ENCODE peak calls at places on chromosomes 12 and 14, in nine cellular contexts. Z is neural progenitor cell; O is Panc1; M is right lobe of liver; R is PC-3; Q is colonic mucosa; J is naive thymus-derived CD4-positive, alpha-beta T cell; W is CD4-positive, CD25-positive, alpha-beta regulatory T cell; H is right atrium auricular region. F is an unnamed sample. For H3K36me3, the result is how much of the 10 kb centered on the place peaks cover.

GRCh38 chr14:51333901-51334432 is 93.9 kb downstream of the TMX1 start:
- DNase-seq in M (no peak), O (no peak), R (no peak), Q (no peak), Z (no peak), J (no peak), H (no peak), W (no peak), F (no peak)

GRCh38 chr14:86013663-86014062 is 483.7 kb downstream of the FLRT2 start:
- DNase-seq in H (no peak), Z (no peak), Q (no peak), W (no peak), J (no peak), O (no peak), R (peak), M (no peak), F (no peak)

GRCh38 chr12:113886721-113887120 is 79.4 kb downstream of the RBM19 start:
- DNase-seq in Z (no peak), R (no peak), M (no peak), W (no peak), Q (no peak), J (no peak), H (no peak), O (no peak), F (no peak)

GRCh38 chr12:10307630-10308029 is at the start of gene KLRD1:
- DNase-seq in J (no peak), W (no peak), M (no peak), H (no peak), Z (no peak), R (no peak), O (no peak), Q (no peak), F (no peak)

GRCh38 chr12:113909776-113910420 is 56.2 kb downstream of the RBM19 start:
- DNase-seq in J (no peak), O (no peak), W (no peak), H (no peak), R (no peak), Q (no peak), Z (no peak), M (no peak), F (no peak)

GRCh38 chr12:72081787-72082186 is 143.1 kb downstream of the TPH2 start:
- DNase-seq in O (no peak), J (no peak), R (no peak), W (no peak), Q (no peak), H (no peak), M (no peak), Z (peak), F (no peak)

GRCh38 chr14:22131749-22132476 is 457.1 kb downstream of the DAD1 start:
- DNase-seq in R (peak), M (no peak), Z (peak), W (peak), O (no peak), Q (peak), J (no peak), H (no peak), F (no peak)

GRCh38 chr12:71958457-71958856 is 19.8 kb downstream of the TPH2 start:
- DNase-seq in R (no peak), M (no peak), Q (no peak), H (no peak), Z (no peak), J (no peak), O (no peak), W (no peak), F (no peak)

GRCh38 chr12:9947674-9948073 is 15.5 kb upstream of the CLEC2A start:
- DNase-seq in J (no peak), Q (no peak), W (no peak), Z (no peak), O (no peak), M (no peak), H (no peak), R (no peak), F (no peak)

GRCh38 chr12:56521590-56522371 is at the start of gene RBMS2:
- DNase-seq in H (peak), R (peak), J (peak), W (peak), O (no peak), Q (peak), Z (peak), M (peak), F (peak)

GRCh38 chr12:69994593-69995222 is 169.7 kb downstream of the MYRFL start:
- DNase-seq in Q (peak), W (no peak), H (no peak), J (no peak), R (no peak), Z (no peak), M (no peak), O (no peak), F (peak)

GRCh38 chr12:20493924-20494323 is 125.6 kb downstream of the PDE3A start:
- DNase-seq in Q (no peak), R (peak), W (no peak), H (no peak), M (no peak), O (no peak), Z (no peak), J (no peak), F (no peak)

GRCh38 chr14:77133718-77134338 is 7.8 kb downstream of the ZDHHC22 start:
- DNase-seq in R (peak), Z (peak), M (peak), H (no peak), J (peak), W (peak), O (no peak), Q (peak), F (no peak)

GRCh38 chr12:62758216-62758615 is 176.7 kb downstream of the PPM1H start:
- DNase-seq in W (peak), H (no peak), Z (no peak), R (peak), J (no peak), O (no peak), M (no peak), Q (no peak), F (no peak)

GRCh38 chr14:103551338-103551762 is 11.1 kb downstream of the BAG5 start:
- DNase-seq in H (peak), Q (no peak), Z (no peak), J (no peak), W (no peak), M (peak), R (no peak), O (no peak), F (no peak)

GRCh38 chr14:88420187-88420586 is 34.7 kb downstream of the SPATA7 start:
- DNase-seq in Q (no peak), J (no peak), Z (no peak), R (no peak), M (no peak), W (no peak), O (no peak), H (no peak), F (no peak)

GRCh38 chr14:88682495-88683114 is 110.1 kb downstream of the EML5 start:
- DNase-seq in O (no peak), J (no peak), R (no peak), M (no peak), H (no peak), Q (no peak), W (no peak), Z (peak), F (no peak)

GRCh38 chr14:103026988-103027387 is 30.4 kb downstream of the CDC42BPB start:
- DNase-seq in H (no peak), Z (no peak), M (no peak), O (no peak), W (no peak), R (peak), J (no peak), Q (peak), F (no peak)

GRCh38 chr12:124481257-124481750 is 86.1 kb downstream of the NCOR2 start:
- DNase-seq in J (no peak), M (peak), Z (no peak), W (no peak), H (no peak), R (peak), O (no peak), Q (no peak), F (no peak)
- H3K36me3 ChIP-seq in J (under half), M (under half), Z (under half), W (under half), H (under half), R (under half), O (under half), Q (under half), F (under half)

GRCh38 chr12:53590661-53591060 is 35.5 kb downstream of the ATF7 start:
- DNase-seq in J (no peak), M (no peak), Z (no peak), O (no peak), W (no peak), R (no peak), Q (no peak), H (no peak), F (no peak)
- H3K27ac ChIP-seq in J (no peak), M (no peak), Z (no peak), O (no peak), W (no peak), R (no peak), Q (peak), H (peak), F (no peak)

GRCh38 chr12:65171870-65172269 is 2.5 kb downstream of the LEMD3 start:
- DNase-seq in M (no peak), Z (no peak), O (no peak), W (peak), R (peak), Q (no peak), H (no peak), J (peak), F (no peak)
- H3K4me3 ChIP-seq in M (peak), Z (no peak), O (peak), W (peak), R (peak), Q (peak), H (peak), J (peak), F (peak)

GRCh38 chr12:96301732-96302131 is 98.5 kb downstream of the CDK17 start:
- DNase-seq in M (no peak), J (no peak), Z (no peak), Q (no peak), H (no peak), R (no peak), W (no peak), O (no peak), F (no peak)

GRCh38 chr12:96302706-96303310 is 97.4 kb downstream of the CDK17 start:
- DNase-seq in M (no peak), W (no peak), O (no peak), H (no peak), J (no peak), Z (no peak), R (no peak), Q (no peak), F (no peak)

GRCh38 chr12:96297504-96297903 is 102.7 kb downstream of the CDK17 start:
- DNase-seq in W (no peak), H (no peak), Z (no peak), O (no peak), J (no peak), R (no peak), Q (no peak), M (no peak), F (no peak)

GRCh38 chr12:96303656-96304055 is 96.6 kb downstream of the CDK17 start:
- DNase-seq in O (no peak), J (no peak), M (no peak), R (no peak), H (no peak), W (no peak), Q (no peak), Z (no peak), F (no peak)

DNA sequence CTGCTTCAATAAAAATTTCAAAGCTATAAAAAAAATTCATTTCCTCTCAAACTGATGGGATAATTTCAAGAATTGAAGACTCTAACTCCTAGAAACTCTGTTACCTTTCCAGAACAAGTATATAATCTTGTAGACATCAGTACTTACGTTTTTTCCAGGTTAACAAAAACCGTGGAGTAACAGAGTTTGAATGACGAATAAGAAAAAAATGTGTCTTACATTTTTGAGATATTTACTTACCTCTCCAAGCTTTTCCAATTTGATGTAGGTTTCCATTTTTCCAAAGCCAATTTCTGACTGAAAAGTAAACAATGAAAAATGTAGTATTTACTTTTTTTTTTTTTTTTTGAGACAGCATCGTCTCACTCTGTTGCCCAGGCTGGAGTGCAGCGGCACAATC is 100.2 kb downstream of the CDK17 start:
- DNase-seq in Q (no peak), W (no peak), O (no peak), Z (no peak), M (no peak), H (no peak), R (peak), J (no peak), F (no peak)
- H3K36me3 ChIP-seq in Q (under half), W (under half), O (under half), Z (under half), M (under half), H (under half), R (under half), J (under half), F (under half)

GRCh38 chr14:61489002-61489401 is 167.6 kb downstream of the PRKCH start:
- DNase-seq in H (no peak), J (no peak), Z (no peak), W (no peak), R (no peak), O (no peak), M (no peak), Q (no peak), F (no peak)

GRCh38 chr14:61491224-61491623 is 169.8 kb downstream of the PRKCH start:
- DNase-seq in J (no peak), O (no peak), W (no peak), Q (no peak), Z (no peak), H (no peak), R (peak), M (no peak), F (peak)

GRCh38 chr14:61489527-61489926 is 168.1 kb downstream of the PRKCH start:
- DNase-seq in Z (no peak), H (no peak), R (no peak), O (no peak), W (no peak), J (no peak), Q (no peak), M (no peak), F (no peak)

GRCh38 chr14:61488417-61488816 is 167.0 kb downstream of the PRKCH start:
- DNase-seq in J (no peak), H (no peak), O (no peak), R (no peak), W (no peak), M (no peak), Q (no peak), Z (no peak), F (no peak)

DNA sequence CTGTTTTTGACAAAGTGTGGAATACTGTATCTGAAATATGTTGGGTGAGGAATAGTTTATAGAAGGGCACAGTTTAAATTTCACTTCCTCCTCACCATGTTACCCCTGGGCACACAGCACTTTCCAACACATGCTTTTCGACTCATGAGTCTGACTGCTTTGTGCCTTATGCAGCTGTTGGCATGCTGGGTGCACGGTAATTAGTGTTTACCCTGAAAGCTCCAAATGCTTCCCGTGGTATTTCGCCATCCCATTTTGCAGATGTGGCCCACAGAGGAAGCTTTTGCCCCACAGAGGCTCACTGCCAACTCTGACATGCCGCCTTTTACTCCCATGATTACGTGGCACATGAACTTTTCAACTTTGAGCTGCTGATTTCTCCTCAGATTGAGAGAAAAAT is 168.6 kb downstream of the PRKCH start:
- DNase-seq in O (no peak), Z (no peak), M (peak), W (no peak), J (no peak), Q (no peak), H (no peak), R (peak), F (no peak)
- H3K27ac ChIP-seq in O (no peak), Z (no peak), M (peak), W (no peak), J (no peak), Q (no peak), H (peak), R (peak), F (no peak)

DNA sequence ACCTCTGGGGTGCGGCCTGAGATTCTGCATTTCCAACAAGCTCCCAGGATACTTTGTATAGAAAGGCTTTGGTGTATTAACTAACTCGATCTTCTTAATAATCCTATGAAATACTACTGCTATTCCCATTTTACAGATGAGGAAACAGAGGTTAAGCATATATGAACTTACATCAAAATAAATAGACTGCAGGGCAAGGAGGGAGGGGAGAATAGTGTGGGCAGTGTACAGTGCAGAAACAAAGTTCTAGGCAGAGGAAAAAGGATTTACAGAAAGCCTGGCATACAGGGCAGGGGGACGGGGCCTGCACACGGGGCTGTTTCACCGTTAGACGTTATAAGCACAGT is 19.0 kb downstream of the NINJ2 start:
- DNase-seq in J (no peak), Q (no peak), H (no peak), M (no peak), Z (no peak), O (no peak), R (no peak), W (no peak), F (no peak)
- H3K4me3 ChIP-seq in J (peak), Q (no peak), H (no peak), M (no peak), Z (no peak), O (no peak), R (no peak), W (peak), F (no peak)

DNA sequence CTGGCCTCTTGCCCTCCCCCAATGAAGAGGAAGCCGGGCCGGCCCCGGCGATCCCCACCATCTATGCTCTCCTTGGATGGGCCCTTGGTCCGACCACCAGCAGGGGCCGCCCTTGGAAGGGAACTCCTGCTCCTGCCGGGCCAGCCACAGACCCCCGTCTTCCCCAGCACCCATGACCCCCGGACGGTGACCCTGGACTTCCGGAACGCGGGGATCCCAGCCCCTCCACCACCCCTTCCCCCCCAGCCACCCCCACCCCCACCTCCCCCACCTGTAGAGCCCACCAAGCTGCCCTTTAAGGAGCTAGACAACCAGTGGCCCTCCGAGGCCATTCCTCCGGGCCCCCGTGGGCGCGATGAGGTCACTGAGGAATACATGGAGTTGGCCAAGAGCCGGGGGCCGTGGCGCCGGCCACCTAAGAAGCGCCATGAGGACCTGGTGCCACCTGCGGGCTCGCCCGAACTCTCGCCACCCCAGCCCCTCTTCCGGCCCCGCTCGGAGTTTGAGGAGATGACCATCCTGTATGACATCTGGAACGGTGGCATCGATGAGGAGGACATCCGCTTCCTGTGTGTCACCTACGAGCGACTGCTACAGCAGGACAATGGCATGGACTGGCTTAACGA is 19.4 kb downstream of the SETD1B start:
- DNase-seq in Q (no peak), H (no peak), M (peak), W (no peak), Z (no peak), R (no peak), O (no peak), J (peak), F (no peak)
- H3K36me3 ChIP-seq in Q (under half), H (half or more), M (half or more), W (half or more), Z (under half), R (under half), O (under half), J (under half), F (under half)

DNA sequence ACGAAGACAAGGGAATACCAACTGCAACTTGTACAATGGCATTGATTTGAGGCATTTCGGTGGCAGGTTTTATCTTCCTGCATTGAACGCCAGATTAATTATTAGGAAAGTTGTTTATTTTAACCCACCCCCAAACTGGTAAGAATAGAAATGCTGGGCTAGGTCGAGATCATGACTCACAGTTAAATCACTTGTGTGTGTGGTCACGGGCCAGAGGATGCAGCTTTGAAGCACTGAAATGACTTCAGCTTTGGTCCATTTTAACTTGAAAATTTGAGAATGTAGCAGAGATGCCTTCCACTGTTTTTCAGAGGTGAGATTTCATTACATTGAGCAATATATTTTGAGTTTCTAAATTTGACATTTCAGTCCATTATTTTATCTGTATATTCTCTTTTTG is 23.6 kb upstream of the KCNH3 start:
- DNase-seq in R (peak), Z (no peak), M (no peak), H (no peak), J (no peak), W (no peak), Q (no peak), O (peak), F (no peak)
- H3K27ac ChIP-seq in R (peak), Z (no peak), M (no peak), H (no peak), J (no peak), W (no peak), Q (no peak), O (no peak), F (no peak)